ENCODE peak calls at places on chromosomes 6 and 20, in seven cellular contexts. One of them, this sample, is unnamed.

GRCh38 chr6:168650686-168651085 is 209.7 kb downstream of the SMOC2 start:
- DNase-seq in HFFc6: no peak
- DNase-seq in ecto neural progenitor cell: no peak
- DNase-seq in HCT116: no peak
- DNase-seq in fibroblast of lung: no peak
- DNase-seq in effector CD4-positive, alpha-beta T cell: no peak
- DNase-seq in activated T-helper 1 cell treated with Interleukin-2 at 50 U/mL for 16 hours: no peak
- DNase-seq in this sample: no peak

GRCh38 chr20:47251154-47252020 is 105.1 kb downstream of the ZMYND8 start:
- DNase-seq in HCT116: no peak
- DNase-seq in activated T-helper 1 cell treated with Interleukin-2 at 50 U/mL for 16 hours: no peak
- DNase-seq in fibroblast of lung: no peak
- DNase-seq in HFFc6: no peak
- DNase-seq in effector CD4-positive, alpha-beta T cell: no peak
- DNase-seq in ecto neural progenitor cell: no peak
- DNase-seq in this sample: no peak

GRCh38 chr6:10968776-10969175 is 75.3 kb downstream of the ELOVL2 start:
- DNase-seq in HFFc6: peak
- DNase-seq in activated T-helper 1 cell treated with Interleukin-2 at 50 U/mL for 16 hours: no peak
- DNase-seq in ecto neural progenitor cell: no peak
- DNase-seq in fibroblast of lung: no peak
- DNase-seq in HCT116: no peak
- DNase-seq in effector CD4-positive, alpha-beta T cell: no peak
- DNase-seq in this sample: no peak

GRCh38 chr6:43060034-43060754 is 763 bp downstream of the KLC4 start:
- DNase-seq in effector CD4-positive, alpha-beta T cell: no peak
- DNase-seq in fibroblast of lung: peak
- DNase-seq in activated T-helper 1 cell treated with Interleukin-2 at 50 U/mL for 16 hours: no peak
- DNase-seq in HFFc6: no peak
- DNase-seq in HCT116: no peak
- DNase-seq in ecto neural progenitor cell: no peak
- DNase-seq in this sample: no peak

GRCh38 chr6:83514877-83515466 is 2.6 kb downstream of the PRSS35 start:
- DNase-seq in fibroblast of lung: peak
- DNase-seq in HFFc6: peak
- DNase-seq in ecto neural progenitor cell: no peak
- DNase-seq in HCT116: peak
- DNase-seq in activated T-helper 1 cell treated with Interleukin-2 at 50 U/mL for 16 hours: no peak
- DNase-seq in effector CD4-positive, alpha-beta T cell: no peak
- DNase-seq in this sample: no peak

GRCh38 chr20:2300420-2300819 is 4.6 kb downstream of the TGM3 start:
- DNase-seq in HFFc6: no peak
- DNase-seq in effector CD4-positive, alpha-beta T cell: no peak
- DNase-seq in HCT116: no peak
- DNase-seq in fibroblast of lung: no peak
- DNase-seq in ecto neural progenitor cell: no peak
- DNase-seq in activated T-helper 1 cell treated with Interleukin-2 at 50 U/mL for 16 hours: no peak
- DNase-seq in this sample: no peak

GRCh38 chr6:32943864-32944263 is 3.0 kb upstream of the HLA-DMB start:
- DNase-seq in ecto neural progenitor cell: no peak
- DNase-seq in activated T-helper 1 cell treated with Interleukin-2 at 50 U/mL for 16 hours: no peak
- DNase-seq in HFFc6: no peak
- DNase-seq in effector CD4-positive, alpha-beta T cell: no peak
- DNase-seq in HCT116: no peak
- DNase-seq in fibroblast of lung: no peak
- DNase-seq in this sample: no peak

GRCh38 chr6:116402108-116402507 is 31.4 kb downstream of the DSE start:
- DNase-seq in HCT116: no peak
- DNase-seq in HFFc6: no peak
- DNase-seq in ecto neural progenitor cell: no peak
- DNase-seq in activated T-helper 1 cell treated with Interleukin-2 at 50 U/mL for 16 hours: no peak
- DNase-seq in fibroblast of lung: no peak
- DNase-seq in effector CD4-positive, alpha-beta T cell: no peak
- DNase-seq in this sample: no peak

GRCh38 chr6:54244430-54244829 is 63.8 kb upstream of the TINAG start:
- DNase-seq in HCT116: peak
- DNase-seq in activated T-helper 1 cell treated with Interleukin-2 at 50 U/mL for 16 hours: no peak
- DNase-seq in ecto neural progenitor cell: no peak
- DNase-seq in HFFc6: peak
- DNase-seq in fibroblast of lung: peak
- DNase-seq in effector CD4-positive, alpha-beta T cell: no peak
- DNase-seq in this sample: no peak

GRCh38 chr6:90301816-90302215 is 5.2 kb upstream of the BACH2 start:
- DNase-seq in activated T-helper 1 cell treated with Interleukin-2 at 50 U/mL for 16 hours: no peak
- DNase-seq in fibroblast of lung: no peak
- DNase-seq in HFFc6: no peak
- DNase-seq in effector CD4-positive, alpha-beta T cell: no peak
- DNase-seq in ecto neural progenitor cell: no peak
- DNase-seq in HCT116: no peak
- DNase-seq in this sample: no peak

GRCh38 chr6:107819217-107819616 is 4.9 kb downstream of the SCML4 start:
- DNase-seq in HCT116: no peak
- DNase-seq in fibroblast of lung: no peak
- DNase-seq in ecto neural progenitor cell: no peak
- DNase-seq in HFFc6: no peak
- DNase-seq in effector CD4-positive, alpha-beta T cell: no peak
- DNase-seq in activated T-helper 1 cell treated with Interleukin-2 at 50 U/mL for 16 hours: no peak
- DNase-seq in this sample: no peak

GRCh38 chr6:16135078-16135477 is 6.2 kb downstream of the MYLIP start:
- DNase-seq in activated T-helper 1 cell treated with Interleukin-2 at 50 U/mL for 16 hours: no peak
- DNase-seq in HFFc6: no peak
- DNase-seq in HCT116: no peak
- DNase-seq in ecto neural progenitor cell: no peak
- DNase-seq in fibroblast of lung: no peak
- DNase-seq in effector CD4-positive, alpha-beta T cell: no peak
- DNase-seq in this sample: no peak

GRCh38 chr20:54476336-54476928 is 1.0 kb downstream of the DOK5 start:
- DNase-seq in HFFc6: no peak
- DNase-seq in ecto neural progenitor cell: no peak
- DNase-seq in activated T-helper 1 cell treated with Interleukin-2 at 50 U/mL for 16 hours: no peak
- DNase-seq in HCT116: no peak
- DNase-seq in fibroblast of lung: no peak
- DNase-seq in effector CD4-positive, alpha-beta T cell: no peak
- DNase-seq in this sample: no peak

GRCh38 chr20:56259948-56260347 is 11.4 kb downstream of the MC3R start:
- DNase-seq in effector CD4-positive, alpha-beta T cell: no peak
- DNase-seq in fibroblast of lung: no peak
- DNase-seq in activated T-helper 1 cell treated with Interleukin-2 at 50 U/mL for 16 hours: no peak
- DNase-seq in ecto neural progenitor cell: no peak
- DNase-seq in HFFc6: no peak
- DNase-seq in HCT116: no peak
- DNase-seq in this sample: no peak

GRCh38 chr6:83867527-83868161 is 8.2 kb downstream of the CYB5R4 start:
- DNase-seq in HCT116: peak
- DNase-seq in ecto neural progenitor cell: no peak
- DNase-seq in HFFc6: peak
- DNase-seq in activated T-helper 1 cell treated with Interleukin-2 at 50 U/mL for 16 hours: no peak
- DNase-seq in effector CD4-positive, alpha-beta T cell: no peak
- DNase-seq in fibroblast of lung: peak
- DNase-seq in this sample: peak

GRCh38 chr20:59784365-59785117 is 148.9 kb downstream of the SYCP2 start:
- DNase-seq in ecto neural progenitor cell: peak
- DNase-seq in fibroblast of lung: no peak
- DNase-seq in activated T-helper 1 cell treated with Interleukin-2 at 50 U/mL for 16 hours: no peak
- DNase-seq in effector CD4-positive, alpha-beta T cell: no peak
- DNase-seq in HCT116: no peak
- DNase-seq in HFFc6: no peak
- DNase-seq in this sample: peak

GRCh38 chr20:62721511-62722197 is 13.0 kb downstream of the NTSR1 start:
- DNase-seq in activated T-helper 1 cell treated with Interleukin-2 at 50 U/mL for 16 hours: no peak
- DNase-seq in effector CD4-positive, alpha-beta T cell: no peak
- DNase-seq in ecto neural progenitor cell: no peak
- DNase-seq in HCT116: no peak
- DNase-seq in HFFc6: no peak
- DNase-seq in fibroblast of lung: no peak
- DNase-seq in this sample: no peak

GRCh38 chr20:20452254-20452676 is 84.4 kb downstream of the INSM1 start:
- DNase-seq in activated T-helper 1 cell treated with Interleukin-2 at 50 U/mL for 16 hours: peak
- DNase-seq in HFFc6: peak
- DNase-seq in effector CD4-positive, alpha-beta T cell: peak
- DNase-seq in HCT116: no peak
- DNase-seq in ecto neural progenitor cell: peak
- DNase-seq in fibroblast of lung: peak
- DNase-seq in this sample: peak

GRCh38 chr6:148349466-148349865 is 6.8 kb downstream of the SASH1 start:
- DNase-seq in HFFc6: no peak
- DNase-seq in activated T-helper 1 cell treated with Interleukin-2 at 50 U/mL for 16 hours: no peak
- DNase-seq in HCT116: peak
- DNase-seq in effector CD4-positive, alpha-beta T cell: no peak
- DNase-seq in fibroblast of lung: no peak
- DNase-seq in ecto neural progenitor cell: no peak
- DNase-seq in this sample: peak